ENCODE peak calls at places on chromosome 16, in six cellular contexts. C, X, P, Y, D and I are unnamed samples.

GRCh38 chr16:23482778-23483177 is 27.5 kb downstream of the GGA2 start:
- DNase-seq in Y (no peak), C (no peak), X (no peak), P (no peak), D (no peak), I (no peak)

GRCh38 chr16:85312642-85313540 is 200.6 kb upstream of the CIBAR2 start:
- DNase-seq in P (peak; percentile 76), X (no peak), Y (no peak), D (no peak), C (no peak), I (no peak)

GRCh38 chr16:57513371-57514102 is 22.8 kb downstream of the CCDC102A start:
- DNase-seq in Y (no peak), D (no peak), X (no peak), P (no peak), C (no peak), I (no peak)

GRCh38 chr16:6016530-6017184 is 919.1 kb upstream of the EEF2KMT start:
- DNase-seq in Y (peak; percentile 37), C (peak; percentile 20), X (peak; percentile 14), D (no peak), P (peak; percentile 69), I (no peak)

GRCh38 chr16:72905581-72905980 is 142.3 kb downstream of the ZFHX3 start:
- DNase-seq in Y (peak; percentile 67), X (peak; percentile 67), P (no peak), D (no peak), C (peak; percentile 75), I (peak; percentile 29)

GRCh38 chr16:85286970-85287814 is 174.9 kb upstream of the CIBAR2 start:
- DNase-seq in P (no peak), Y (peak; percentile 23), C (peak; percentile 32), X (peak; percentile 29), D (no peak), I (peak; percentile 27)

GRCh38 chr16:57637965-57638364 is 9.5 kb downstream of the ADGRG1 start:
- DNase-seq in D (no peak), C (no peak), P (no peak), Y (no peak), X (no peak), I (no peak)

GRCh38 chr16:31473300-31474052 is 1.5 kb downstream of the TGFB1I1 start:
- DNase-seq in C (no peak), Y (no peak), D (no peak), P (no peak), X (no peak), I (no peak)

GRCh38 chr16:9195301-9195700 is 103.9 kb downstream of the HAPSTR1 start:
- DNase-seq in Y (no peak), P (no peak), D (no peak), X (no peak), C (no peak), I (no peak)

GRCh38 chr16:28304214-28304613 is 11.9 kb downstream of the SBK1 start:
- DNase-seq in P (peak; percentile 87), C (peak; percentile 54), D (no peak), Y (peak; percentile 49), X (peak; percentile 15), I (no peak)

GRCh38 chr16:30948087-30948955 is 547 bp upstream of the ORAI3 start:
- DNase-seq in Y (peak; percentile 98), D (no peak), P (peak; percentile 100), X (peak; percentile 94), C (peak; percentile 98), I (peak; percentile 93)

GRCh38 chr16:13425840-13426239 is 494.1 kb upstream of the ERCC4 start:
- DNase-seq in X (no peak), Y (no peak), C (no peak), P (no peak), D (no peak), I (no peak)

GRCh38 chr16:66741131-66741900 is 10.1 kb downstream of the DYNC1LI2 start:
- DNase-seq in Y (peak; percentile 89), X (peak; percentile 75), D (no peak), C (peak; percentile 95), P (no peak), I (peak; percentile 80)

GRCh38 chr16:28042856-28043255 is 20.7 kb downstream of the GSG1L start:
- DNase-seq in C (peak; percentile 6), P (no peak), X (no peak), D (no peak), Y (no peak), I (no peak)

GRCh38 chr16:29708917-29709600 is 30.1 kb downstream of the QPRT start:
- DNase-seq in D (no peak), P (peak; percentile 88), Y (no peak), X (no peak), C (no peak), I (no peak)

GRCh38 chr16:83533193-83533592 is 274.6 kb upstream of the HSBP1 start:
- DNase-seq in Y (peak; percentile 45), X (peak; percentile 91), D (no peak), C (peak; percentile 71), P (no peak), I (peak; percentile 31)

GRCh38 chr16:31273676-31274075 is 13.9 kb downstream of the ITGAM start:
- DNase-seq in X (peak; percentile 86), P (no peak), C (no peak), Y (no peak), D (no peak), I (no peak)

GRCh38 chr16:1046271-1046955 is 26.1 kb upstream of the SSTR5 start:
- DNase-seq in X (no peak), D (no peak), C (no peak), P (no peak), Y (no peak), I (no peak)

GRCh38 chr16:813204-813915 is 12.8 kb upstream of the GNG13 start:
- DNase-seq in X (no peak), C (peak; percentile 28), P (peak; percentile 88), Y (peak; percentile 2), D (no peak), I (no peak)

GRCh38 chr16:6926762-6927161 is 405.9 kb upstream of the RBFOX1 start:
- DNase-seq in P (peak; percentile 74), X (no peak), D (no peak), C (no peak), Y (no peak), I (no peak)

GRCh38 chr16:19338335-19338734 is 52.8 kb downstream of the CLEC19A start:
- DNase-seq in X (no peak), C (no peak), Y (no peak), P (no peak), D (no peak), I (no peak)

GRCh38 chr16:28503470-28504259 is 3.0 kb downstream of the IL27 start:
- DNase-seq in Y (no peak), C (no peak), X (no peak), P (no peak), D (no peak), I (no peak)

GRCh38 chr16:78523212-78523995 is 423.9 kb downstream of the WWOX start:
- DNase-seq in C (no peak), X (no peak), Y (no peak), D (no peak), P (no peak), I (no peak)

GRCh38 chr16:87535855-87536794 is 43.3 kb upstream of the ZCCHC14 start:
- DNase-seq in C (no peak), Y (no peak), P (no peak), D (no peak), X (no peak), I (no peak)
- H3K4me3 ChIP-seq in C (no peak overlapping the region), Y (no peak overlapping the region), P (no peak overlapping the region), D (no peak overlapping the region), X (no peak overlapping the region), I (no peak overlapping the region)

DNA sequence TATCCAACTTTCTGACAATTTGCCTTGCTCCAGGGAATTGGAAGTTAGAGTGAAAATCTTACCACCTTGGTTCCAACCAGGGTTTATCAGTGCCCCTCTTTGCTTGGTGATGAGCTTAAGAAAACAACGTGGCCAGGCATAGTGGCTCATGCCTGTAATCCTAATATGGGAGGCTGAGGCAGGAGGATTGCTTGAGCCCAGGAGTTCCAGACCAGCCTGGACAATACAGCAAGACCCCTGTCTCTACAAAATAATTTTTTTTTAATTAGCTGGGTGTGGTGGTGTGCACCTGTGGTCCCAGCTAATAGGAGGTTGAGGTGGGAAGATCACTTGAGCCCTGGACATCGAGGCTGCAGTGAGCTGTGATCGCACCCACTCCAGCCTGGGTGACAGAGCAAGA is 21.4 kb downstream of the SLC7A6 start:
- DNase-seq in P (no peak), Y (no peak), X (no peak), C (no peak), D (no peak), I (no peak)
- H3K4me3 ChIP-seq in P (no peak overlapping the region), Y (no peak overlapping the region), X (no peak overlapping the region), C (no peak overlapping the region), D (peak overlapping the region; percentile 23), I (no peak overlapping the region)

GRCh38 chr16:75288596-75289120 is 37.2 kb upstream of the BCAR1 start:
- DNase-seq in P (no peak), X (no peak), Y (no peak), D (peak; percentile 55), C (no peak), I (no peak)
- H3K4me3 ChIP-seq in P (no peak overlapping the region), X (no peak overlapping the region), Y (no peak overlapping the region), D (no peak overlapping the region), C (no peak overlapping the region), I (no peak overlapping the region)

GRCh38 chr16:17526956-17527355 is 56.2 kb upstream of the XYLT1 start:
- DNase-seq in C (no peak), P (no peak), Y (no peak), X (no peak), D (no peak), I (no peak)

GRCh38 chr16:17527538-17527937 is 56.8 kb upstream of the XYLT1 start:
- DNase-seq in P (no peak), C (no peak), D (no peak), X (no peak), Y (no peak), I (no peak)

GRCh38 chr16:17532338-17532995 is 61.7 kb upstream of the XYLT1 start:
- DNase-seq in D (no peak), Y (no peak), X (no peak), C (no peak), P (no peak), I (no peak)

DNA sequence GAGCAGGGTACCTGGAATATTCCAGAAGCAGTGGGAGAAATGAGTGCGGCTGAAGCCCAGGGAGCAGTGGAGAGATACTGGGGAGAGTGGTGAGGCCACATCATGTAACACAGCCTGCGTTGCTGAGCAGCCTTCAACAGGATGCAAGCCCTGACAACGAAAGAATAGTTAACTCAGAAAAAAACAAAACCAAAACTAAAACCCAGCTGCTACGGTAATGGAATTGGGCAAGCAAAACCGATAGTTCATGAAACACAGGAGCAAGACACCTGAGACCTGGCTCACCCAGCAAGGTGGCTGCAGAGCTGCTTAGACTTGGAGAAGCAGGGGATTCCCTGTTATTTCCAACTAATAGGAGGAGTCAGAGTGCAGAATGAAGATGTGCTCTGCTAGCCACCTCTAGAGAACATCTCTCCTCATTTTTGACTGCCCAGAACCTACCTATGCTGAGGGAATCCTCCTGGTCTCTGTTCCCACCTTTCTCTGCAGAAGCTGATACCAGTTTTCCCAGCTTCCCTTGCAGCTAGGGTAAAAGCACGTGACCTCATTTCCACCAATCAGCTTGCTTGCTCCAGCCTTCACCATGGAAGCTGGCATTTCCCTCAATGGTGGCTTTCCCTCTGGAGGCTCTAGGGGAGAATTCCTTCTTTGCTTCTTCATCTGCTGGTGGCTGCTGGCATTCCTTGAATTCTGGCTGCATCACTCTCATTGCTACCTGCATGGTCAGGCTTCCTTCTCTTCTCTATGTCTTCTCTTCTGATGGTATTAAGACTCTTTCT is 59.4 kb upstream of the XYLT1 start:
- DNase-seq in Y (no peak), P (no peak), D (peak; percentile 51), X (no peak), C (no peak), I (no peak)
- H3K4me3 ChIP-seq in Y (no peak overlapping the region), P (no peak overlapping the region), D (peak overlapping the region; percentile 41), X (no peak overlapping the region), C (no peak overlapping the region), I (no peak overlapping the region)